ENCODE peak calls at places on chromosome 3, in four cellular contexts. B is HCT116, T is endothelial cell of umbilical vein, R is HepG2. O is an unnamed sample.
A peak's percentile ranks its signal among the peaks of the same experiment; 100 is the strongest.

GRCh38 chr3:147408180-147409105 is 722 bp upstream of the ZIC1 start:
- DNase-seq in B (no peak), T (no peak), R (no peak), O (no peak)

GRCh38 chr3:86995537-86995936 is 4.6 kb upstream of the VGLL3 start:
- DNase-seq in B (peak; percentile 21), T (no peak), R (no peak), O (no peak)

GRCh38 chr3:58560771-58561311 is 16.4 kb downstream of the FAM107A start:
- DNase-seq in B (no peak), T (peak; percentile 91), R (peak; percentile 76), O (no peak)

GRCh38 chr3:42960781-42961180 is 18.3 kb upstream of the GASK1A start:
- DNase-seq in B (no peak), T (no peak), R (no peak), O (no peak)

GRCh38 chr3:160763073-160763472 is 7.0 kb downstream of the PPM1L start:
- DNase-seq in B (no peak), T (no peak), R (no peak), O (no peak)

GRCh38 chr3:108319428-108320053 is 23.2 kb downstream of the HHLA2 start:
- DNase-seq in B (no peak), T (no peak), R (no peak), O (peak; percentile 90)

GRCh38 chr3:109553573-109554371 is 216.4 kb upstream of the DPPA4 start:
- DNase-seq in B (peak; percentile 12), T (no peak), R (no peak), O (no peak)

GRCh38 chr3:138862531-138862923 is 27.8 kb upstream of the PIK3CB start:
- DNase-seq in B (peak; percentile 12), T (peak; percentile 60), R (no peak), O (no peak)

GRCh38 chr3:60582285-60582684 is 669.0 kb downstream of the FHIT start:
- DNase-seq in B (no peak), T (no peak), R (no peak), O (no peak)

GRCh38 chr3:23601020-23601822 is 204.5 kb upstream of the UBE2E1 start:
- DNase-seq in B (no peak), T (no peak), R (no peak), O (no peak)

GRCh38 chr3:31906182-31906581 is 74.9 kb downstream of the OSBPL10 start:
- DNase-seq in B (no peak), T (peak; percentile 50), R (no peak), O (no peak)

GRCh38 chr3:188796122-188796631 is 375.6 kb upstream of the TPRG1 start:
- DNase-seq in B (no peak), T (peak; percentile 52), R (no peak), O (no peak)

GRCh38 chr3:29280675-29281264 is at the start of gene RBMS3:
- DNase-seq in B (peak; percentile 48), T (peak; percentile 95), R (no peak), O (no peak)

GRCh38 chr3:114380233-114380645 is 86.4 kb downstream of the TIGIT start:
- DNase-seq in B (peak; percentile 44), T (no peak), R (no peak), O (no peak)

GRCh38 chr3:175608351-175608750 is 749.2 kb downstream of the NAALADL2 start:
- DNase-seq in B (no peak), T (no peak), R (no peak), O (peak; percentile 18)

GRCh38 chr3:72665701-72666443 is 182.4 kb downstream of the SHQ1 start:
- DNase-seq in B (no peak), T (peak; percentile 50), R (no peak), O (no peak)

GRCh38 chr3:179318876-179319275 is 4.0 kb upstream of the ZNF639 start:
- DNase-seq in B (no peak), T (no peak), R (no peak), O (no peak)
- H3K9ac ChIP-seq in B (no peak overlapping the region), T (no peak overlapping the region), R (no peak overlapping the region), O (no peak overlapping the region)

DNA sequence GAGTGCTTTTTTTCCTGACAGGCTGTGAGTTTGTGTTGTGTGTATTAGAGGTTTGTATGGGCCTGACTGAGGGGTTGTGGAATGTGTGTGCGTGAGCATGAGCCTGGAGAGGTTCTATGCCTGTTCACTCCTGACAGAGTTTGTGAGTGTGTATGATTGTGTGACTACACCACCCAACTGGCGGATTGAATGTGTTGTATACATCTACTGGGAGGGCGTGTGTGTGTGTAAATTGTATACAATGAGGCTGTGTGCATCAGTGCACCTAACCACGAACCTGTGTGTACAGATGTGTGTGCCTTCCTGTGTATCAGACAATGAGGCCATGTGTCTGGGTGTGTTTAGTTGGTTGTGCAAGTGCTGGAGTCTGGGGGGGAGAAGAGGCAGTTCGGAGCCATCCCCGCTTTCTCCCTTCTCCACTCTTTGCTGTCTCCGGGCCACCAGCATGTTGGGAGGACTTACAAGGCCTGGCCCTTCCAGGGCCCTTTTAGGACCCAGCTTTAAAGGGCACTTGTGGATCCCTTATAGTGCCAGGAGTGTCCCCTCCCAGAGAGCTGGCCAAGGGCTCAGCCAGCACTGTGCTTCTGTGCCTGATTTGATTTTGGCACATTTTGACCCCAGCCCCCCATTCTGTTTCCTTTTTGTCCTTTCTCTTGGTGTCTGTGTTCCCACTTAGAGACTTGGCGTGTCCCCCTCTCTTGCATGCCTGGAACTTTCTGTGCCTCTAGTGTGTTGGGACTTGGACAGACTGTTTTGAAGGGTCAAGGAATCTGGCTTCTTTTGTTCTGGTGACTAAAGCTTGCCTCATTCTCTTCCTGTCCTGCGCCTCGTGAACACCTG is 1.3 kb downstream of the CTDSPL start:
- DNase-seq in B (no peak), T (peak; percentile 46), R (peak; percentile 66), O (no peak)
- TF ChIP-seq POLR2AphosphoS5 in B (no peak), T (no peak), R (no peak), O (no peak)

GRCh38 chr3:46408853-46409252 is 1.8 kb downstream of the CCRL2 start:
- DNase-seq in B (no peak), T (no peak), R (no peak), O (no peak)

GRCh38 chr3:46406786-46407611 is at the start of the genes CCR5AS and CCRL2:
- DNase-seq in B (no peak), T (peak; percentile 86), R (no peak), O (no peak)

GRCh38 chr3:46409735-46410489 is 2.9 kb downstream of the CCRL2 start:
- DNase-seq in B (no peak), T (no peak), R (no peak), O (no peak)

GRCh38 chr3:46406440-46406785 is 453 bp downstream of the CCR5AS start:
- DNase-seq in B (no peak), T (peak; percentile 59), R (no peak), O (no peak)

GRCh38 chr3:46407976-46408375 is 917 bp downstream of the CCRL2 start:
- DNase-seq in B (no peak), T (peak; percentile 40), R (no peak), O (no peak)
- H3K4me3 ChIP-seq in B (no peak overlapping the region), T (peak overlapping the region; percentile 67), R (no peak overlapping the region), O (no peak overlapping the region)

GRCh38 chr3:51798561-51798960 is 19.5 kb upstream of the IQCF6 start:
- DNase-seq in B (no peak), T (no peak), R (no peak), O (no peak)
- H3K9ac ChIP-seq in B (no peak overlapping the region), T (no peak overlapping the region), R (no peak overlapping the region), O (no peak overlapping the region)

DNA sequence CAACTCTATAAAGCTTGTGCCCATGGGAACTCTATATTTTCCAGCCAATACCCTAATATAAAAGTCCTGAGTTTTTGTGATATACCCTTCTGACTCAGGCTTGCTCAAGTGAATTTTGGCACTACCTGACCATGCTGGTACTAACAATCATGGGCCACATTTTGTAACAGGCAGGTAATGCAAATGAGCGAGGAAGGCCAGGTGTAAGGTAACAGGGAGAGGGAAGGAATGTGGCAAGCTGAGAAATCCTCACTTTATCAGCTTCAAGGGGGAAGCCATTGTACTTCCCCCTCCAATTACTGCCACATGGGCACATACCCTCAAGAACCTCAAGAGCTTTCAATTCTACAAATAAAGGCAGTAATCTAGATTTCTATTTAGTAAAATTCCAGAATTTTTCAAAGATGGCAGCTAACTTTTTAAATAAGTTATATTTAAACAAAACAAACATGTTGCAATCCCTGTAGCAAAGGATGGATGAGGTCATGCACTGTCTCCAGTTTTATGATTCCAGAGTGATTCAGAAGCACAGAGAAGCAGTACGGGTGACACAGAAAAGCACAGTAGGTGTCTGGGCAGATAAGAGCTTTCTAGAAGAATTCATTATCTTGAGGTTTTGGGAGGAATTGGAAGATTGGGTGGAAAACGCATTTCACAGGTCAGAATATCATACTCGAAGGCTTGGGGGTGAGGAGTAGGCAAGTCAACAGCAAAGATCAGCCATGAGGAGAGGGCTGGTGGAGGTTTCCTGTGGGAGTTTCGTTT is 87.6 kb downstream of the FOXP1 start:
- DNase-seq in B (no peak), T (no peak), R (peak; percentile 5), O (peak; percentile 0)
- TF ChIP-seq POLR2AphosphoS5 in B (no peak), T (no peak), R (no peak), O (no peak)

O was measured in SK-N-MC.